ENCODE peak calls at places on chromosomes 16 and 17, in four cellular contexts. U is GM12865, D is foreskin fibroblast, P is IMR-90. R is an unnamed sample.

GRCh38 chr17:19237389-19238166 is 412 bp downstream of the EPN2 start:
- DNase-seq in D (no peak), P (no peak), U (peak; percentile 29), R (no peak)

GRCh38 chr16:89905511-89906140 is 13.0 kb upstream of the MC1R start:
- DNase-seq in P (no peak), D (no peak), U (no peak), R (no peak)

GRCh38 chr16:30721606-30722005 is 22.6 kb downstream of the SRCAP start:
- DNase-seq in D (peak; percentile 87), P (peak; percentile 16), U (no peak), R (no peak)

GRCh38 chr17:66932295-66932694 is 32.2 kb upstream of the CACNG4 start:
- DNase-seq in U (no peak), D (no peak), P (no peak), R (no peak)

GRCh38 chr16:89325861-89326471 is 108.5 kb downstream of the ZNF778 start:
- DNase-seq in D (peak; percentile 91), P (peak; percentile 93), U (peak; percentile 66), R (peak; percentile 78)

GRCh38 chr16:50889276-50889675 is 147.4 kb downstream of the CYLD start:
- DNase-seq in U (no peak), D (no peak), P (no peak), R (no peak)

GRCh38 chr17:9645858-9646555 is 690 bp downstream of the USP43 start:
- DNase-seq in U (peak; percentile 20), D (peak; percentile 43), P (no peak), R (peak; percentile 36)

GRCh38 chr17:83182620-83183063 is 103.2 kb downstream of the METRNL start:
- DNase-seq in U (no peak), P (no peak), D (no peak), R (no peak)

GRCh38 chr16:728890-729744 is 2.2 kb downstream of the HAGHL start:
- DNase-seq in D (no peak), P (no peak), U (peak; percentile 22), R (no peak)

GRCh38 chr17:7293131-7293557 is 1.3 kb downstream of the YBX2 start:
- DNase-seq in U (no peak), P (no peak), D (no peak), R (no peak)

GRCh38 chr17:34885076-34885475 is 76.2 kb downstream of the CCT6B start:
- DNase-seq in U (no peak), P (no peak), D (no peak), R (no peak)

GRCh38 chr17:5391678-5392077 is 27.8 kb downstream of the NUP88 start:
- DNase-seq in P (peak; percentile 24), U (no peak), D (no peak), R (no peak)

GRCh38 chr17:3992370-3992769 is 28.1 kb upstream of the ATP2A3 start:
- DNase-seq in P (no peak), U (no peak), D (no peak), R (no peak)

GRCh38 chr17:82238562-82239201 is 9.8 kb downstream of the SLC16A3 start:
- DNase-seq in P (peak; percentile 66), U (peak; percentile 85), D (peak; percentile 91), R (peak; percentile 76)

GRCh38 chr16:50478773-50479149 is 69.4 kb upstream of the NKD1 start:
- DNase-seq in D (no peak), P (no peak), U (no peak), R (no peak)

GRCh38 chr17:7445011-7445927 is at the start of gene CHRNB1:
- DNase-seq in U (peak; percentile 35), P (peak; percentile 27), D (peak; percentile 69), R (peak; percentile 10)

GRCh38 chr17:3905017-3905486 is 11.2 kb downstream of the P2RX1 start:
- DNase-seq in D (no peak), P (no peak), U (no peak), R (no peak)

DNA sequence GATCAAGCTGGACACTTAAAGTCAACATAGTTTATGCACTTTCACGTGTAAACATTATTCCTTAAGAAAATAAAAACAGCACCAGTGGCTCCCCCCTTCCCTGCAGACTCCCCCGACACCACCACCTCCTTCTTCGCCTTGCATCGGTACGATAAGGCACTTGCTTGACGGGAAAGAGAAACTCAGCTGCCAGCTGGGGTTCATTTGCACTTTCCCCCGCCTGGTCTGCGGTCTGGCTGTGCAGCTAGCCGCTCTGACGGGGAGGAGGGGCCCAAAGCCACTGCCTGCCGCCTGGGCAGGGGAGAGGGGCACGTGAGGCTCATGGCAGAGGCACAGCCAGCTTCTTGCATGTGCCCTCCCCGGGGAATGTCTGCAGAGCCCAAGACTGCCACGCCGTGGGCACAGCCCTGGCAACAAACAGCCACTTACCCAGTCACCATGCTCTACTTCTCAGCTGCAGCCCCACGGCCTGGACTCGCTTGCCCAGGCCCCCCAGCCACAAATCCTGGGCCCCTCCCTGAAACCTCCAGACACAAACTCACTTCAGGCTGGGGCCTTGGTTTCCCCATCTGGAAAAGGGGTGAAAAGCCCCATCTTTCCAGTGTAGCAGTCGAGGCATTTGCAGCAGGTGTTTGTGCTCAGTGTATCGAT is 16.5 kb upstream of the PRM1 start:
- DNase-seq in P (peak; percentile 70), U (peak; percentile 93), D (peak; percentile 82), R (peak; percentile 73)
- TF ChIP-seq CTCF in P (no peak), U (peak; percentile 3), D (no peak), R (no peak)

GRCh38 chr16:69916445-69916844 is 34.7 kb upstream of the CLEC18A start:
- DNase-seq in P (no peak), D (no peak), U (no peak), R (no peak)

GRCh38 chr16:69918241-69918640 is 32.9 kb upstream of the CLEC18A start:
- DNase-seq in D (no peak), U (no peak), P (peak; percentile 18), R (no peak)

GRCh38 chr16:69917311-69917710 is 33.8 kb upstream of the CLEC18A start:
- DNase-seq in D (no peak), U (no peak), P (no peak), R (no peak)

GRCh38 chr16:69921125-69921524 is 30.0 kb upstream of the CLEC18A start:
- DNase-seq in U (no peak), P (peak; percentile 28), D (no peak), R (peak; percentile 60)

GRCh38 chr16:69917739-69918138 is 33.4 kb upstream of the CLEC18A start:
- DNase-seq in D (peak; percentile 93), U (no peak), P (peak; percentile 99), R (peak; percentile 96)
- H3K4me3 ChIP-seq in D (no peak overlapping the region), U (no peak overlapping the region), P (peak overlapping the region; percentile 47), R (peak overlapping the region; percentile 31)

GRCh38 chr16:70438983-70439862 is at the start of gene ST3GAL2:
- DNase-seq in U (peak; percentile 97), P (peak; percentile 89), D (peak; percentile 98), R (peak; percentile 97)
- TF ChIP-seq CTCF in U (peak; percentile 9), P (no peak), D (no peak), R (no peak)

GRCh38 chr16:14487579-14487978 is 142.5 kb downstream of the PARN start:
- DNase-seq in D (peak; percentile 28), U (no peak), P (no peak), R (no peak)
- H3K4me3 ChIP-seq in D (no peak overlapping the region), U (no peak overlapping the region), P (no peak overlapping the region), R (no peak overlapping the region)

GRCh38 chr16:55965099-55965498 is 89.9 kb upstream of the CES5A start:
- DNase-seq in D (no peak), P (no peak), U (no peak), R (no peak)

GRCh38 chr16:55971447-55971846 is 96.3 kb upstream of the CES5A start:
- DNase-seq in P (no peak), U (no peak), D (no peak), R (no peak)

DNA sequence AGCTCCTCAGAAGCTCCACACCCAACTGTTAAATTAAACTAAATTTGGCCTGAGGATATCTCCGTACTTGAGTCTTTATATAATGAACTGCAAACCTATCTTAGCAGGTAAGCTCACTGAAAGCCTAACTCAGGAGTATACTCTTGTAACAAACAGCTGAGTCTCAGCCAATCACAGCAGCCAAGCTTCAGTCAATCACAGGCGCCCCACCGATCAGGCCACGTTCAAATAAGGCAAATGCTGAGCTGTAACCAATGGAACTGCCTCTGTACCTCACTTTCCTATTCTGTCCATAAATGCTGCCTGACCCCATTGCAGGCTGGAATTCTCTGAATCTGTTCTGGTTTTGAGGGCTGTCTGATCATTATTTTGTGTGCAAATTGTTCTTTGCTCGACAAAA is 93.0 kb upstream of the CES5A start:
- DNase-seq in P (no peak), U (no peak), D (no peak), R (no peak)
- TF ChIP-seq CTCF in P (no peak), U (no peak), D (no peak), R (no peak)

DNA sequence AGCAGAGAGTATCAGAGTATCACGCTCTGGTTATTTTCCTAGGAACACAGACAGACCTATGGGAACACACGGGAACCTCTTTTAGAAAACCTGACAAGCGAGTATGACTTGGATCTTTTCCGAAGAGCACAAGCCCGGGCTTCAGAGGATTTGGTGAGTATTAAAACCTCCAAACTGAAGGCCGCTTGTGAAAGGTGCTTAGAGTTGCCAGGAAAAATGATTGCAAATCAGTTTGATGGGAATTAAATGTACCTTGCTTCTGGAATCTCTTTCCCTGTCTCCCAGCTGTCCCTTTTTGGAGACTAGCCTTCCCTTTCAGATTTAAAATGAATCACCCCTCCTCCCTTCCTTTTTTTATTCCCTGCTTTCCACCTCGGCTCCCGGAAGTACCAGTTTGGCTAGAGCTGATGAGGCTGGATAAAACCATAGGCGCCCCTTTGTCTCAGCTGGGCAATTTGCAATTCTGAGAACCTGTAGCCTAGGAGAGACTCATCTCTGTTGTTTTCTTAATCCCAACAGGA is 27.3 kb downstream of the KAT7 start:
- DNase-seq in P (no peak), U (no peak), D (no peak), R (no peak)
- H3K4me3 ChIP-seq in P (no peak overlapping the region), U (no peak overlapping the region), D (no peak overlapping the region), R (no peak overlapping the region)

R was measured in astrocyte of the spinal cord.